ENCODE peak calls at places on chromosomes 6 and 20, in six cellular contexts. W is psoas muscle, X is colonic mucosa, S is fibroblast of lung, F is neural progenitor cell, B is MM.1S. G is an unnamed sample.

GRCh38 chr6:23510778-23511510 is 615.1 kb upstream of the NRSN1 start:
- DNase-seq in W (no peak), X (no peak), S (no peak), F (peak), B (no peak), G (no peak)

GRCh38 chr6:100512203-100512862 is 47.6 kb upstream of the SIM1 start:
- DNase-seq in W (no peak), X (no peak), S (peak), F (no peak), B (no peak), G (no peak)

GRCh38 chr20:47586648-47587306 is 85.1 kb downstream of the NCOA3 start:
- DNase-seq in W (no peak), X (no peak), S (peak), F (peak), B (no peak), G (no peak)

GRCh38 chr6:36731622-36732310 is 34.1 kb downstream of the RAB44 start:
- DNase-seq in W (peak), X (no peak), S (no peak), F (no peak), B (no peak), G (no peak)

GRCh38 chr6:96794980-96795379 is 42.3 kb downstream of the GPR63 start:
- DNase-seq in W (no peak), X (no peak), S (peak), F (peak), B (no peak), G (no peak)

GRCh38 chr6:165665384-165665672 is 2.3 kb upstream of the PDE10A start:
- DNase-seq in W (no peak), X (no peak), S (no peak), F (no peak), B (no peak), G (no peak)

GRCh38 chr6:4224082-4224978 is 89.0 kb upstream of the ECI2 start:
- DNase-seq in W (no peak), X (no peak), S (no peak), F (no peak), B (no peak), G (peak)

GRCh38 chr6:107730106-107730505 is 94.0 kb downstream of the SCML4 start:
- DNase-seq in W (no peak), X (no peak), S (no peak), F (peak), B (no peak), G (peak)

GRCh38 chr6:130362128-130362527 is 3.7 kb upstream of the TMEM200A start:
- DNase-seq in W (no peak), X (peak), S (no peak), F (peak), B (no peak), G (no peak)

GRCh38 chr6:157223021-157223430 is 100.3 kb downstream of the TMEM242 start:
- DNase-seq in W (no peak), X (no peak), S (peak), F (no peak), B (no peak), G (no peak)

GRCh38 chr6:129501401-129502051 is 208.5 kb downstream of the ARHGAP18 start:
- DNase-seq in W (peak), X (no peak), S (peak), F (peak), B (peak), G (peak)

GRCh38 chr20:37192137-37192854 is 12.9 kb upstream of the MROH8 start:
- DNase-seq in W (peak), X (peak), S (peak), F (peak), B (peak), G (peak)

GRCh38 chr6:32857156-32857891 is 3.3 kb downstream of the PSMB9 start:
- DNase-seq in W (no peak), X (no peak), S (no peak), F (no peak), B (no peak), G (no peak)

GRCh38 chr20:62238569-62239277 is 402 bp downstream of the OSBPL2 start:
- DNase-seq in W (no peak), X (peak), S (peak), F (peak), B (no peak), G (peak)

GRCh38 chr6:126983779-126984178 is 134.7 kb upstream of the RSPO3 start:
- DNase-seq in W (no peak), X (no peak), S (no peak), F (no peak), B (no peak), G (no peak)

GRCh38 chr6:40419377-40419776 is 167.8 kb downstream of the LRFN2 start:
- DNase-seq in W (peak), X (no peak), S (no peak), F (no peak), B (no peak), G (no peak)

GRCh38 chr6:117231466-117231865 is 33.9 kb upstream of the VGLL2 start:
- DNase-seq in W (no peak), X (no peak), S (no peak), F (no peak), B (no peak), G (no peak)

GRCh38 chr6:169864148-169865030 is 113.0 kb downstream of the ERMARD start:
- DNase-seq in W (no peak), X (peak), S (no peak), F (no peak), B (peak), G (peak)

GRCh38 chr6:33298773-33299236 is at the start of gene RGL2:
- DNase-seq in W (peak), X (peak), S (peak), F (peak), B (peak), G (peak)

GRCh38 chr6:46381057-46381456 is 110.2 kb downstream of the RCAN2 start:
- DNase-seq in W (no peak), X (peak), S (no peak), F (no peak), B (no peak), G (no peak)

GRCh38 chr6:145427232-145427631 is 308.1 kb downstream of the EPM2A start:
- DNase-seq in W (no peak), X (no peak), S (no peak), F (no peak), B (no peak), G (no peak)

GRCh38 chr20:58040447-58041290 is 187.8 kb downstream of the ANKRD60 start:
- DNase-seq in W (no peak), X (no peak), S (no peak), F (peak), B (no peak), G (no peak)

GRCh38 chr20:53764416-53764800 is 170.8 kb upstream of the ZNF217 start:
- DNase-seq in W (no peak), X (no peak), S (no peak), F (no peak), B (no peak), G (no peak)
- H3K4me3 ChIP-seq in W (no peak), X (no peak), S (no peak), F (peak), B (no peak), G (no peak)

GRCh38 chr20:10217517-10218410 is 866 bp upstream of the SNAP25 start:
- DNase-seq in W (no peak), X (no peak), S (peak), F (peak), B (no peak), G (no peak)

GRCh38 chr20:10219993-10220750 is 1.5 kb downstream of the SNAP25 start:
- DNase-seq in W (no peak), X (no peak), S (no peak), F (no peak), B (no peak), G (no peak)

GRCh38 chr20:10219452-10219791 is 792 bp downstream of the SNAP25 start:
- DNase-seq in W (peak), X (peak), S (peak), F (peak), B (peak), G (peak)

GRCh38 chr20:10221022-10221421 is 2.4 kb downstream of the SNAP25 start:
- DNase-seq in W (no peak), X (no peak), S (no peak), F (no peak), B (no peak), G (no peak)

GRCh38 chr20:10218536-10219451 is at the start of gene SNAP25:
- DNase-seq in W (no peak), X (no peak), S (peak), F (peak), B (no peak), G (peak)
- H3K27ac ChIP-seq in W (no peak), X (no peak), S (peak), F (no peak), B (no peak), G (no peak)

GRCh38 chr20:14198416-14198815 is 139.0 kb downstream of the FLRT3 start:
- DNase-seq in W (no peak), X (no peak), S (no peak), F (no peak), B (no peak), G (no peak)
- H3K4me3 ChIP-seq in W (no peak), X (no peak), S (no peak), F (no peak), B (no peak), G (no peak)

GRCh38 chr20:36130316-36130865 is 24.1 kb upstream of the EPB41L1 start:
- DNase-seq in W (no peak), X (no peak), S (no peak), F (no peak), B (no peak), G (no peak)
- H3K27ac ChIP-seq in W (no peak), X (no peak), S (no peak), F (no peak), B (no peak), G (no peak)

GRCh38 chr6:49666930-49667369 is 30.3 kb upstream of the RHAG start:
- DNase-seq in W (no peak), X (no peak), S (no peak), F (no peak), B (no peak), G (no peak)

GRCh38 chr6:49662231-49662876 is 25.7 kb upstream of the RHAG start:
- DNase-seq in W (no peak), X (no peak), S (no peak), F (no peak), B (no peak), G (no peak)

GRCh38 chr6:49664817-49665216 is 28.2 kb upstream of the RHAG start:
- DNase-seq in W (no peak), X (no peak), S (no peak), F (no peak), B (no peak), G (no peak)

GRCh38 chr6:49666480-49666879 is 29.8 kb upstream of the RHAG start:
- DNase-seq in W (no peak), X (no peak), S (no peak), F (no peak), B (no peak), G (no peak)

GRCh38 chr6:49662877-49663231 is 26.2 kb upstream of the RHAG start:
- DNase-seq in W (no peak), X (no peak), S (peak), F (no peak), B (no peak), G (no peak)
- H3K4me3 ChIP-seq in W (no peak), X (no peak), S (no peak), F (no peak), B (no peak), G (no peak)

DNA sequence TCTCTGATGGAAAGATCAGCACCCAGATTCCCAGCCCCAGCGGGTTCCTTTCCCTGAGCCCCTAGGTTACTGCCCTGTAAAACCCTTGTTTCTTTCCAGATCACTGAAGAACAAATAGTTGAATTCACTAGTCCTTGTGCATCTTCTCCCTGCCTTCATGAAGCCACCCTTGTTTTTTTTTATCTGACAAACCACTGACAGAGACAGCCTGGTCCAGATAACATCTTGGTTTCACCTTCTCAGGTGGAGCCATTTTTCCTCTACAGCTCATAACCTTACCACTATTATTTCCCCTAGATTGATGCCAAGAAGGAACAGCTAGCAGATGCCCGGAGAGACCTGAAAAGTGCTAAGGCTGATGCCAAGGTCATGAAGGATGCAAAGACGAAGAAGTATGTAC is 15.9 kb upstream of the PLCG1 start:
- DNase-seq in W (no peak), X (no peak), S (no peak), F (no peak), B (no peak), G (no peak)
- H3K27ac ChIP-seq in W (no peak), X (no peak), S (no peak), F (no peak), B (no peak), G (no peak)

DNA sequence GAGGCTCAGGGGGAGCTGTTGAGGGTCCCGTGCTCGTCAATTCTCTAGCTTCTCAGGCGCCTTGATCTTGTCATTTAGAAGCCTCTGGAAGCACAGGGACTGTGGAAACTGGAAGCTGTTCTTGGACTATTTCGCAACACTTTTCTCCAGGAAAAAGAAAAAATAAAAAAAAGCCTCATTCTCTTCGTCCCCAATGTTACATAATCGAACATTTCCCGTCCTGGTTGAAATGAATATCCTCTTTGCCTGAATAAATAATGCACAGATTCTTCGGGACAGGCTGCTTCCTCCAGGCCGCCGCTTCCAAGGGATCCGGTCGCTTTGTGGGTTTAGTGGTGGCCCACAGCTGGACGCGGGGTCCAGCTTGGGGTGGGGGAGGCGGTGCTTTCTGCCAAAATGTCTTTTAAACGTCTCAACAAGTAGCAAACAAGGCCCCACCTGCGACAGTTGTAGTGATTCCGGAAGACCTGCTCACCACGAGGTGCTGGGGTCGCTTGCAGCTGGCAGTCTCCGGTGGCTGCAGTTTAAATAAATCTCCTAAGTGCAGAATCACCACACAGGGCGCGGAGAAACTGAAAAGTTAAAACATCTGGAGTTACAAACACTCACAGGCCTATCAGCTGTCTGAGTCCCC is 125.9 kb upstream of the ESR1 start:
- DNase-seq in W (no peak), X (no peak), S (peak), F (no peak), B (peak), G (no peak)
- H3K4me3 ChIP-seq in W (peak), X (no peak), S (no peak), F (no peak), B (peak), G (no peak)

GRCh38 chr6:160420253-160420968 is 72.2 kb downstream of the SLC22A3 start:
- DNase-seq in W (no peak), X (no peak), S (no peak), F (no peak), B (no peak), G (no peak)
- H3K27ac ChIP-seq in W (no peak), X (no peak), S (no peak), F (no peak), B (no peak), G (no peak)

GRCh38 chr6:28774292-28775051 is 149.3 kb downstream of the TRIM27 start:
- DNase-seq in W (no peak), X (no peak), S (no peak), F (no peak), B (no peak), G (no peak)

GRCh38 chr6:28771401-28772267 is 152.2 kb downstream of the TRIM27 start:
- DNase-seq in W (no peak), X (no peak), S (no peak), F (peak), B (no peak), G (no peak)

GRCh38 chr6:28770732-28771131 is 153.1 kb downstream of the TRIM27 start:
- DNase-seq in W (no peak), X (no peak), S (no peak), F (no peak), B (no peak), G (no peak)

GRCh38 chr6:28775052-28775376 is 148.8 kb downstream of the TRIM27 start:
- DNase-seq in W (no peak), X (no peak), S (no peak), F (no peak), B (no peak), G (no peak)

GRCh38 chr6:28772480-28773381 is 151.1 kb downstream of the TRIM27 start:
- DNase-seq in W (no peak), X (no peak), S (no peak), F (peak), B (no peak), G (no peak)
- H3K4me3 ChIP-seq in W (no peak), X (no peak), S (no peak), F (peak), B (no peak), G (no peak)